ENCODE peak calls at places on chromosomes 7 and 10, in ten cellular contexts. E, T, O, M, P, U, A, H, C and V are unnamed samples.

GRCh38 chr10:67763499-67764011 is 67.6 kb upstream of the CTNNA3 start:
- DNase-seq in H (peak; percentile 65), P (peak; percentile 82), C (peak; percentile 82), U (peak; percentile 59), A (peak; percentile 77), E (peak; percentile 84), O (peak; percentile 77), T (peak; percentile 62), M (peak; percentile 85), V (peak; percentile 83)

GRCh38 chr10:18473424-18474110 is 177.8 kb downstream of the NSUN6 start:
- DNase-seq in M (no peak), U (no peak), E (no peak), P (no peak), T (no peak), O (no peak), A (no peak), H (peak; percentile 68), C (no peak), V (peak; percentile 43)

GRCh38 chr7:98110249-98111022 is 3.8 kb downstream of the LMTK2 start:
- DNase-seq in C (peak; percentile 85), H (no peak), M (no peak), E (no peak), A (peak; percentile 39), O (peak; percentile 30), T (no peak), P (peak; percentile 52), U (no peak), V (peak; percentile 64)

GRCh38 chr7:128162666-128163065 is 78.4 kb upstream of the LEP start:
- DNase-seq in E (no peak), U (no peak), A (no peak), T (no peak), M (no peak), C (no peak), H (no peak), O (no peak), P (no peak), V (no peak)

GRCh38 chr7:33982425-33982786 is 77.1 kb downstream of the BMPER start:
- DNase-seq in U (no peak), M (peak; percentile 64), O (peak; percentile 47), E (peak; percentile 50), A (peak; percentile 67), H (peak; percentile 68), P (no peak), T (no peak), C (peak; percentile 41), V (no peak)

GRCh38 chr7:74612015-74612829 is 45.3 kb upstream of the GTF2I start:
- DNase-seq in O (peak; percentile 18), C (peak; percentile 9), P (peak; percentile 62), M (no peak), U (peak; percentile 74), E (no peak), A (peak; percentile 55), T (no peak), H (no peak), V (no peak)

GRCh38 chr7:135169141-135169935 is 1.2 kb downstream of the CYREN start:
- DNase-seq in H (no peak), E (peak; percentile 82), M (peak; percentile 84), O (peak; percentile 46), P (peak; percentile 65), T (peak; percentile 75), A (peak; percentile 76), C (peak; percentile 26), U (peak; percentile 42), V (peak; percentile 39)

GRCh38 chr7:19290936-19291335 is 145.7 kb upstream of the FERD3L start:
- DNase-seq in U (no peak), T (no peak), H (no peak), O (no peak), P (no peak), M (no peak), A (no peak), C (no peak), E (peak; percentile 50), V (no peak)

GRCh38 chr7:74023037-74023436 is 4.9 kb upstream of the ELN start:
- DNase-seq in A (peak; percentile 56), P (peak; percentile 83), E (peak; percentile 74), H (peak; percentile 43), M (no peak), T (no peak), O (no peak), C (peak; percentile 79), U (peak; percentile 74), V (peak; percentile 66)

GRCh38 chr7:139055674-139056073 is 19.8 kb upstream of the ZC3HAV1L start:
- DNase-seq in H (no peak), U (no peak), C (no peak), E (no peak), P (no peak), T (no peak), O (no peak), M (no peak), A (no peak), V (no peak)

GRCh38 chr7:28533731-28534531 is 121.6 kb downstream of the CREB5 start:
- DNase-seq in H (peak; percentile 74), U (no peak), C (peak; percentile 71), T (no peak), P (no peak), E (peak; percentile 79), M (no peak), O (no peak), A (peak; percentile 30), V (no peak)

GRCh38 chr10:70426835-70427234 is 14.6 kb downstream of the NODAL start:
- DNase-seq in H (no peak), E (no peak), U (no peak), P (no peak), M (no peak), T (no peak), O (no peak), A (no peak), C (no peak), V (no peak)

GRCh38 chr10:106997721-106998120 is 166.8 kb downstream of the SORCS1 start:
- DNase-seq in M (no peak), P (peak; percentile 23), U (no peak), O (no peak), T (no peak), C (no peak), E (no peak), A (no peak), H (no peak), V (no peak)
- H3K4me2 ChIP-seq in M (no peak overlapping the region), P (no peak overlapping the region), U (no peak overlapping the region), O (no peak overlapping the region), T (no peak overlapping the region), C (no peak overlapping the region), E (no peak overlapping the region), A (no peak overlapping the region), H (no peak overlapping the region), V (no peak overlapping the region)

DNA sequence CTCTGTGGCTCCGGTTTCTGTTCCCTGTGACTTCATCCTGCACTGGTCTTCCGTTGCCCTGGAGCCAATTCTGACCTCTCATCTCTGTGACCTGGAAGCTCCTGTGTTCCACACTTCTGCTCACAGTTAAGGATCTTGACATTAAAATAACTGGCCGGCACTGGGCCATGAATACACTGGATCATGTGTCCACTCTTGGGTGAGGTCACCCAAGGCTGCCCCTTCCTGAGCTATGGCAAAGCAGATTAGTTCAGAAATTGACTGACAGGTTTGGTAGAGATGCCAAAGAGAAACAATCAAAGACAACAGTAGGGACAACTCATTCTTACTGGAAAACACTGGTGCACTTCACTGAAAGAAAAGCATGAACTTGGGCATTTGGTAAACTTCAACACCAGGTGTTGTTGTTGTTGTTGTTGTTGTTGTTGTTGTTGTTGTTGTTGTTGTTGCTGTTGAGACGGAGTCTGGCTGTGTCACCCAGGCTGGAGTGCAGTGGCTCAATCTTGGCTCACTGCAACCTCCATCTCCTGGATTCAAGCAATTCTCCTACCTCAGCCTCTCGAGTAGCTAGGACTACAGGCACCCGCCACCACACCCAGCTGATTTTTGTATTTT is 36.7 kb upstream of the GRID1 start:
- DNase-seq in C (no peak), E (no peak), M (no peak), O (no peak), H (no peak), T (no peak), P (no peak), A (no peak), U (no peak), V (no peak)
- H3K4me2 ChIP-seq in C (no peak overlapping the region), E (no peak overlapping the region), M (no peak overlapping the region), O (no peak overlapping the region), H (no peak overlapping the region), T (peak overlapping the region; percentile 88), P (no peak overlapping the region), A (no peak overlapping the region), U (no peak overlapping the region), V (no peak overlapping the region)

DNA sequence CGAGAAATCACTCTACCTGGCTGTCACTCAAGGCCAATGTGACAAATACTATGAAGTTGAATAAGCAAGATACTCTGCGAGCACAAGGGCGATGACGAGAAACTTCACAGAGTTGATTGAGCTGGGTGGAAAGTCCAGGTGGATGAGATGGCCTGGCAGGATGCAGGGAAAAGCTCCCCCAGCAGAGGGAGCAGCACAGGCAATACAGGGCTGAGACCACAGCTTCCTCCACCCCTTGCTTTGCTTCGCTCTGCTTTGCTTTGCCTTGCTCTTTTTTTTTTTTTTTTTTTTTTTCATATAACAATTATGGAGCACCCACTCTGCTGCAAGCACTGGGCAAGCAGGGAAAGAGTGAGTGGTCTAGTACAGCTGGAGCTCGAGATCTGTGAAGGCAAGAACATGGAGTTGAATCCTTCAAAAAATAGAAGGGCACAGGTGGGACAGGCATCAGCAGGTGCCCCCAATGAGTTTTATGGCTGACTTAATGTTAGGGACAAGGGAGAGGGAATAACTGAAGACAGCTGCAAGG is 88.3 kb downstream of the CABCOCO1 start:
- DNase-seq in C (peak; percentile 58), O (peak; percentile 68), T (peak; percentile 81), P (peak; percentile 20), M (peak; percentile 76), H (peak; percentile 61), U (peak; percentile 57), A (peak; percentile 59), E (peak; percentile 98), V (peak; percentile 87)
- H3K4me2 ChIP-seq in C (no peak overlapping the region), O (no peak overlapping the region), T (peak overlapping the region; percentile 34), P (no peak overlapping the region), M (no peak overlapping the region), H (no peak overlapping the region), U (no peak overlapping the region), A (no peak overlapping the region), E (peak overlapping the region; percentile 55), V (peak overlapping the region; percentile 1)

GRCh38 chr7:16695621-16696237 is 49.7 kb downstream of the BZW2 start:
- DNase-seq in U (peak; percentile 37), E (peak; percentile 80), O (peak; percentile 57), P (peak; percentile 39), H (peak; percentile 72), M (peak; percentile 51), T (peak; percentile 19), C (peak; percentile 74), A (peak; percentile 80), V (peak; percentile 70)

GRCh38 chr7:16698200-16698910 is 52.4 kb downstream of the BZW2 start:
- DNase-seq in P (no peak), O (no peak), H (no peak), C (no peak), U (no peak), M (no peak), A (no peak), T (no peak), E (no peak), V (no peak)

GRCh38 chr7:16697507-16698199 is 51.7 kb downstream of the BZW2 start:
- DNase-seq in P (no peak), T (no peak), A (no peak), U (no peak), E (no peak), C (no peak), O (no peak), H (no peak), M (no peak), V (no peak)

GRCh38 chr7:16693601-16694318 is 47.8 kb downstream of the BZW2 start:
- DNase-seq in H (peak; percentile 25), A (no peak), M (no peak), C (no peak), P (no peak), T (no peak), E (peak; percentile 55), U (no peak), O (no peak), V (no peak)

GRCh38 chr7:16694806-16695205 is 48.8 kb downstream of the BZW2 start:
- DNase-seq in E (no peak), U (no peak), P (no peak), H (no peak), C (no peak), M (no peak), O (no peak), T (no peak), A (no peak), V (no peak)
- H3K4me2 ChIP-seq in E (no peak overlapping the region), U (no peak overlapping the region), P (no peak overlapping the region), H (no peak overlapping the region), C (no peak overlapping the region), M (no peak overlapping the region), O (no peak overlapping the region), T (no peak overlapping the region), A (no peak overlapping the region), V (no peak overlapping the region)